ENCODE peak calls at places on chromosomes 11 and 22, in eight cellular contexts. R is left ventricle myocardium inferior, J is AG09309, L is HL-60, P is neural crest cell, V is HFFc6, F is IMR-90, B is AG09319. H is an unnamed sample.

GRCh38 chr22:19719055-19719482 is 4.3 kb upstream of the GP1BB start:
- DNase-seq in R (peak), J (no peak), L (no peak), P (no peak), V (no peak), F (no peak), B (no peak), H (no peak)

GRCh38 chr22:29987143-29987542 is 93.1 kb upstream of the HORMAD2 start:
- DNase-seq in R (no peak), J (no peak), L (peak), P (no peak), V (no peak), F (no peak), B (no peak), H (no peak)

GRCh38 chr11:7512525-7513209 is 1.1 kb upstream of the PPFIBP2 start:
- DNase-seq in R (peak), J (peak), L (peak), P (peak), V (no peak), F (no peak), B (peak), H (no peak)

GRCh38 chr11:1927151-1928037 is 7.9 kb downstream of the TNNT3 start:
- DNase-seq in R (no peak), J (no peak), L (no peak), P (no peak), V (no peak), F (no peak), B (no peak), H (peak)

GRCh38 chr11:134987828-134988227 is 575.8 kb upstream of the B3GAT1 start:
- DNase-seq in R (no peak), J (no peak), L (no peak), P (no peak), V (no peak), F (no peak), B (no peak), H (no peak)

GRCh38 chr22:36323855-36324331 is 63.9 kb downstream of the MYH9 start:
- DNase-seq in R (peak), J (no peak), L (no peak), P (no peak), V (no peak), F (no peak), B (no peak), H (no peak)

GRCh38 chr11:95944623-95945022 is 20.7 kb upstream of the MTMR2 start:
- DNase-seq in R (no peak), J (no peak), L (no peak), P (no peak), V (no peak), F (no peak), B (no peak), H (no peak)

GRCh38 chr11:2776351-2777061 is 76.7 kb upstream of the KCNQ1OT1 start:
- DNase-seq in R (no peak), J (no peak), L (no peak), P (peak), V (no peak), F (no peak), B (no peak), H (no peak)

GRCh38 chr11:118275184-118275583 is 11.1 kb upstream of the MPZL2 start:
- DNase-seq in R (no peak), J (no peak), L (no peak), P (no peak), V (peak), F (no peak), B (no peak), H (no peak)

GRCh38 chr22:29394931-29395581 is 6.7 kb upstream of the AP1B1 start:
- DNase-seq in R (peak), J (no peak), L (peak), P (peak), V (peak), F (peak), B (peak), H (peak)

GRCh38 chr22:20885557-20886323 is 26.9 kb downstream of the SNAP29 start:
- DNase-seq in R (peak), J (peak), L (peak), P (peak), V (peak), F (peak), B (peak), H (peak)

GRCh38 chr22:41417622-41418390 is 28.8 kb downstream of the TOB2 start:
- DNase-seq in R (peak), J (no peak), L (no peak), P (no peak), V (no peak), F (no peak), B (no peak), H (no peak)

GRCh38 chr22:27883656-27884350 is 35.3 kb downstream of the PITPNB start:
- DNase-seq in R (no peak), J (no peak), L (no peak), P (no peak), V (no peak), F (no peak), B (no peak), H (no peak)

GRCh38 chr22:50677493-50678217 is 5.0 kb downstream of the SHANK3 start:
- DNase-seq in R (no peak), J (no peak), L (no peak), P (no peak), V (no peak), F (no peak), B (no peak), H (peak)

GRCh38 chr11:43944761-43945311 is 2.4 kb downstream of the C11orf96 start:
- DNase-seq in R (peak), J (no peak), L (peak), P (no peak), V (no peak), F (peak), B (no peak), H (no peak)
- TF ChIP-seq CTCF in R (peak), J (peak), L (peak), P (peak), V (peak), F (peak), B (peak), H (peak)

DNA sequence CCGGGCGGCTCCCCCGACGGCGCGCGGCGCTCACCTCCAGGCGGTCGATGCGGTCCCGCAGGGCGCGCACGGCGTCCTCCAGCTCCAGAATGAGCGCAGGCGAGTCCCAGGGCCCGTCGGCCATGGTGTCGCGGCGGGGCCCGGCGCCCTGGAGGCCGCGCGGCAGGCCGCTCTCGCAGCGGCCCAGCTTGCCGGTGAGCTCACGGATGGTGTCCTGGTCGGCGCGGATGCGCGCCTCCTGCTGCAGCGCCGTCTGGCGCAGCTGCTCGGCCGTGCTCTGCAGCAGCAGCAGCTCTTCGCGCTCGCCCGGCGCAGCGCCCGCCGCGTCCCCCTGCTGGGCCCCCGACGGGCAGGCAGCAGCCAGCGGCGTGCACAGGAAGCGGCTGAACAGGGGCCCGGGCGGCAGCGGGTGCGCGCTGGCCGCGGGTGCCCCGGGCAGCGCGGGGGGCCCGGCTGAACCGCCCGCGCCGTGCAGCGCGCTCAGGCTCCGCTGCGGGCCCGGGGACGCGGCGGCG is 570 bp downstream of the NPTXR start:
- DNase-seq in R (peak), J (no peak), L (peak), P (peak), V (peak), F (peak), B (no peak), H (peak)
- TF ChIP-seq CTCF in R (peak), J (peak), L (no peak), P (peak), V (peak), F (peak), B (peak), H (no peak)

GRCh38 chr22:25172153-25172552 is 27.5 kb upstream of the CRYBB3 start:
- DNase-seq in R (no peak), J (no peak), L (no peak), P (no peak), V (no peak), F (no peak), B (no peak), H (no peak)
- TF ChIP-seq CTCF in R (peak), J (no peak), L (no peak), P (peak), V (peak), F (no peak), B (no peak), H (no peak)

GRCh38 chr11:71428861-71429435 is 19.2 kb downstream of the DHCR7 start:
- DNase-seq in R (peak), J (no peak), L (no peak), P (no peak), V (no peak), F (no peak), B (no peak), H (no peak)

GRCh38 chr11:71425851-71426250 is 22.3 kb downstream of the DHCR7 start:
- DNase-seq in R (no peak), J (no peak), L (no peak), P (no peak), V (no peak), F (no peak), B (no peak), H (no peak)

GRCh38 chr11:71423181-71423790 is 24.9 kb downstream of the DHCR7 start:
- DNase-seq in R (no peak), J (no peak), L (no peak), P (no peak), V (no peak), F (no peak), B (no peak), H (no peak)

GRCh38 chr11:71426413-71426812 is 21.8 kb downstream of the DHCR7 start:
- DNase-seq in R (no peak), J (no peak), L (no peak), P (no peak), V (no peak), F (no peak), B (no peak), H (no peak)

GRCh38 chr11:71425409-71425808 is 22.8 kb downstream of the DHCR7 start:
- DNase-seq in R (no peak), J (no peak), L (no peak), P (no peak), V (no peak), F (no peak), B (no peak), H (no peak)
- TF ChIP-seq CTCF in R (no peak), J (no peak), L (no peak), P (peak), V (peak), F (no peak), B (no peak), H (no peak)

GRCh38 chr22:24107668-24108067 is 73.6 kb upstream of the SUSD2 start:
- DNase-seq in R (peak), J (peak), L (no peak), P (no peak), V (peak), F (peak), B (peak), H (no peak)
- TF ChIP-seq CTCF in R (peak), J (peak), L (no peak), P (no peak), V (no peak), F (peak), B (peak), H (no peak)

H was measured in mesothelial cell of epicardium.